ENCODE peak calls at places on chromosomes 3 and 15, in five cellular contexts. E is OCI-LY7, A is heart left ventricle, N is WTC11, M is progenitor cell of endocrine pancreas. Z is an unnamed sample.

GRCh38 chr15:66565731-66566130 is at the start of gene LCTL:
- DNase-seq in M (no peak), A (no peak), E (no peak), N (peak; percentile 71), Z (no peak)

GRCh38 chr3:141845407-141846049 is 30.9 kb upstream of the ATP1B3 start:
- DNase-seq in N (peak; percentile 53), A (no peak), M (no peak), E (peak; percentile 4), Z (no peak)

GRCh38 chr15:99982662-99983061 is 249.4 kb upstream of the LYSMD4 start:
- DNase-seq in A (no peak), N (no peak), E (no peak), M (no peak), Z (no peak)

GRCh38 chr3:141049681-141050080 is 1.5 kb upstream of the SPSB4 start:
- DNase-seq in E (no peak), A (no peak), N (peak; percentile 46), M (no peak), Z (no peak)

GRCh38 chr15:57875347-57875746 is 168.8 kb downstream of the POLR2M start:
- DNase-seq in A (no peak), E (no peak), N (no peak), M (no peak), Z (no peak)

GRCh38 chr3:27939940-27940339 is 217.8 kb upstream of the EOMES start:
- DNase-seq in E (no peak), A (no peak), N (no peak), M (no peak), Z (no peak)

GRCh38 chr3:11950576-11950975 is 53.6 kb upstream of the SYN2 start:
- DNase-seq in M (no peak), N (no peak), A (no peak), E (no peak), Z (no peak)

GRCh38 chr3:62686486-62686885 is 188.7 kb downstream of the CADPS start:
- DNase-seq in E (no peak), M (no peak), A (no peak), N (no peak), Z (no peak)

GRCh38 chr15:85607141-85607806 is 187.5 kb downstream of the KLHL25 start:
- DNase-seq in N (no peak), A (no peak), E (no peak), M (no peak), Z (no peak)

GRCh38 chr3:100810671-100811070 is 101.4 kb downstream of the TFG start:
- DNase-seq in N (no peak), M (no peak), A (no peak), E (no peak), Z (no peak)

GRCh38 chr3:6177417-6177816 is 683.5 kb upstream of the GRM7 start:
- DNase-seq in M (no peak), E (no peak), N (no peak), A (no peak), Z (no peak)

GRCh38 chr3:31384117-31384516 is 148.6 kb upstream of the STT3B start:
- DNase-seq in N (no peak), A (no peak), E (no peak), M (no peak), Z (no peak)

GRCh38 chr3:125375950-125376679 is 990 bp upstream of the ZNF148 start:
- DNase-seq in M (no peak), N (no peak), E (no peak), A (no peak), Z (no peak)

GRCh38 chr3:149657458-149657795 is 398 bp downstream of the WWTR1 start:
- DNase-seq in M (peak; percentile 17), E (no peak), A (no peak), N (no peak), Z (no peak)

GRCh38 chr3:66602237-66602636 is 101.4 kb upstream of the LRIG1 start:
- DNase-seq in N (no peak), E (no peak), M (no peak), A (no peak), Z (no peak)

GRCh38 chr3:123324880-123325765 is 123.4 kb downstream of the SEC22A start:
- DNase-seq in A (peak; percentile 76), E (no peak), M (no peak), N (no peak), Z (no peak)

GRCh38 chr3:189369636-189370035 is 197.9 kb downstream of the TPRG1 start:
- DNase-seq in N (no peak), A (no peak), E (no peak), M (no peak), Z (no peak)

GRCh38 chr3:173371848-173372487 is 25.6 kb upstream of the NLGN1 start:
- DNase-seq in E (no peak), N (no peak), A (peak; percentile 41), M (no peak), Z (no peak)

DNA sequence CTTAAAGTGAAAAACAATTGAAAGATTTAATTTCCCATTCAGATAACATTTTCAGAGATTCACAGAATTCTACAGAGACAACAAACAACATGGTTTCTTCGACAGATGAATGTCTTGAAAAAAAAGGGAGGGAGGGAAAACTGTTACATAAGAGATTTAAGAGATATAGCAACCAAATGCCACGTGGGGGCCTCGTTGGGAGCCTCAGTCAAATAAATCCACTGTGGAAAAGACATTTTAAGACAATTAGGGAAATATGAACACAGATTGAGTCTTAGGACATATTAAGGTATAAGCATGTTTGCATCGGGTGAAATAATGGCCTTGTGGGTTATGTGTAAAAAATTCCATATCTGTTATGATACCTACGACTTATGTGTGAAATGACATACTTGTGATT is 5.0 kb upstream of the PRRT3 start:
- DNase-seq in E (peak; percentile 16), M (no peak), A (no peak), N (no peak), Z (no peak)
- TF ChIP-seq CTCF in E (peak; percentile 64), M (no peak), A (no peak), N (no peak), Z (no peak)

GRCh38 chr3:45092132-45093031 is 53.8 kb downstream of the CDCP1 start:
- DNase-seq in E (no peak), N (no peak), M (no peak), A (no peak), Z (no peak)
- TF ChIP-seq CTCF in E (no peak), N (no peak), M (no peak), A (no peak), Z (no peak)

GRCh38 chr3:196947860-196948441 is 5.6 kb upstream of the NCBP2 start:
- DNase-seq in M (no peak), E (no peak), A (no peak), N (no peak), Z (no peak)

GRCh38 chr3:196949750-196950149 is 7.4 kb upstream of the NCBP2 start:
- DNase-seq in A (no peak), N (no peak), M (no peak), E (no peak), Z (no peak)

GRCh38 chr3:196947136-196947859 is 5.0 kb upstream of the NCBP2 start:
- DNase-seq in N (no peak), A (no peak), M (no peak), E (no peak), Z (no peak)

GRCh38 chr3:196951371-196951770 is 9.0 kb upstream of the NCBP2 start:
- DNase-seq in A (no peak), M (no peak), E (no peak), N (no peak), Z (no peak)

DNA sequence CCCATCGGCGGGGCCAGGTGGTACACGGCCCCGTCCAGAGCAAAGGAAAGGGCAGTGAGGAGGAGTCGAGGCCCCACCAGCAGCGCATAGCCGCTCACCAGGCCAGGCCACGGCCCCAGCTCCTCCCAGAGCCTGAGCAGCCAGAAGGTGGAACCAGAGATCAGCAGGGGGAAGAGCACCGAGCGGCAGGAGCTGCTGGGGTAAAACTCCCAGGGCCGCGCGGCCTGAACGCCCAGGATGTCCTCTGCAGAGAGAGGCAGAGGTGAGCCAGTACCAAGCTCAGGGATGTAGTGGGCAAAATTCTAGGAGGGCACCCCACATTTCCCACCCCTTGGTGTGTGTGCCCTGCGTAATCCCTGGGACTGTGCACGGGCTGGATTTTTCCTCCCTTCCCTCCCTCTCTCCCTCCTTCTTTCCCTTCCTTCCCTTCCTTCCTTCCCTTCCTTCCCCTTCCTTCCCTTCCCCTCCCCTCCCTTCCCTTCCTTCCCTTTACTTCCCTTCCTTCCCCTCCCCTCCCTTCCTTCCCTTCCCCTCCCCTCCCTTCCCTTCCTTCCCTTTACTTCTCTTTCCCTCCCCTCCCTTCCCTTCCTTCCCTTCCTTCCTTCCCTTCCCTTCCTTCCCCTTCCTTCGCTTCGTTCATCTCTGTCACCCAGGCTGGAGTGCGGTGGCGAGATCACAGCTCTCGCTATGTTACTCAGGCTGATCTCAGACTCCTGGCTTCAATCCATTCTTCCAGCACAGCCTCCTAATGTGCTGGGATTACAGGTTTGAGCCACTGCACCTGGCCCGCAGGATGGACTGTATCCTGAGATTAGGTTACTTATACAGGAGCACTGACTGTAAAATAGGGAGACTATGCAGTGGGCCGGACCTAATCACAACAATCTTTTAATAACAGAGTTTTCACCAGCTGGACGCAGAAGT is 6.4 kb upstream of the NCBP2 start:
- DNase-seq in E (no peak), N (peak; percentile 68), M (no peak), A (no peak), Z (no peak)
- TF ChIP-seq CTCF in E (no peak), N (no peak), M (no peak), A (no peak), Z (no peak)

GRCh38 chr3:170585937-170586310 is at the start of gene SLC7A14:
- DNase-seq in E (no peak), N (peak; percentile 59), A (no peak), M (no peak), Z (no peak)
- TF ChIP-seq CTCF in E (no peak), N (no peak), A (no peak), M (no peak), Z (no peak)

GRCh38 chr3:128567705-128568356 is 74.8 kb upstream of the GATA2 start:
- DNase-seq in M (no peak), E (no peak), N (no peak), A (no peak), Z (no peak)
- TF ChIP-seq CTCF in M (peak; percentile 20), E (no peak), N (no peak), A (no peak), Z (peak; percentile 22)

DNA sequence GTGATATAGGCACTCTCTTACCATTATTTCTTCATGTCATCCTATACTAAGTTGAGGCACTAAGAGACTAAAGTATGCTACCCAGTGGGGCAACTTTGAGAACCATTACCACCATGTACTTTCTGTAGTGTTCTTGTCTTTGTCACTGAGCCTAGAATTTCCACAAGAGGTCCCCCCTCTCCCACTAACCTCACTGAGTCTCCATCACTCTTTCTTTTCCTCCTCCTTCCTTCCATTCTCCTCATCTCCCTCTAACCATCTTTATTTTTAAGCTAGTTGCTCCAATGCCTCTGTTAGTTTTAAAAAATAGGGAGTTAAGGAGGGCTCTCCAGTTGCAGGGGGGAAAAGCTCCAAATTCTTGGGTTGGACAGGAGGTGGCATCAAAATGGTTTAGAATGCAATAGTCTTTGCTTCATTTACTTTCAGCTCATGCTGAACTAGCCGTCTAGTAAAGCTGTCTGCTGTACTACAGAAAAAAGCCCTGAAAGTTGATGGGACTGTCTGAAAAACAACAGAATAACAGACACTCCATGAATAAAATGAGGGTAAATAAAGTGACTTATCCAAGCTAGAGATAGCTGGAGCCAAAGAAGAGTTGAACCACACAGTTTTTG is 85.1 kb upstream of the MYRIP start:
- DNase-seq in N (no peak), M (no peak), A (no peak), E (no peak), Z (no peak)
- TF ChIP-seq CTCF in N (no peak), M (peak; percentile 26), A (peak; percentile 45), E (no peak), Z (no peak)

Z was measured in mesothelial cell of epicardium.